ENCODE peak calls at places on chromosomes 11 and 22, in four cellular contexts. E is occipital lobe, O is HFFc6, Y is bronchial epithelial cell. X is an unnamed sample.

GRCh38 chr11:18958221-18958910 is 19.2 kb upstream of the MRGPRX1 start:
- DNase-seq in E (no peak), O (no peak), Y (peak; percentile 25), X (no peak)

GRCh38 chr11:7020183-7020917 is at the start of the genes NLRP14 and ZNF214:
- DNase-seq in E (peak; percentile 85), O (peak; percentile 85), Y (peak; percentile 78), X (peak; percentile 98)

GRCh38 chr22:45268167-45268957 is 16.4 kb upstream of the UPK3A start:
- DNase-seq in E (no peak), O (no peak), Y (no peak), X (peak; percentile 75)

GRCh38 chr11:129842138-129842537 is 26.5 kb downstream of the TMEM45B start:
- DNase-seq in E (no peak), O (no peak), Y (no peak), X (no peak)

GRCh38 chr11:13010737-13011342 is 1.7 kb downstream of the RASSF10 start:
- DNase-seq in E (no peak), O (no peak), Y (peak; percentile 15), X (peak; percentile 83)

GRCh38 chr11:132941024-132941646 is 591.2 kb downstream of the OPCML start:
- DNase-seq in E (no peak), O (peak; percentile 33), Y (peak; percentile 8), X (peak; percentile 65)

GRCh38 chr11:11618973-11619435 is 2.8 kb downstream of the GALNT18 start:
- DNase-seq in E (no peak), O (no peak), Y (no peak), X (peak; percentile 60)

GRCh38 chr11:93939084-93939780 is 81.9 kb upstream of the HEPHL1 start:
- DNase-seq in E (no peak), O (peak; percentile 81), Y (peak; percentile 98), X (no peak)

GRCh38 chr11:47408598-47409439 is 429 bp downstream of the SLC39A13 start:
- DNase-seq in E (no peak), O (peak; percentile 86), Y (peak; percentile 76), X (peak; percentile 54)

GRCh38 chr11:19994712-19995111 is 165.6 kb downstream of the DBX1 start:
- DNase-seq in E (no peak), O (no peak), Y (no peak), X (peak; percentile 61)

GRCh38 chr22:26601726-26602125 is 11.8 kb upstream of the TPST2 start:
- DNase-seq in E (no peak), O (no peak), Y (no peak), X (no peak)

GRCh38 chr22:39135092-39135896 is 17.2 kb downstream of the CBX7 start:
- DNase-seq in E (no peak), O (peak; percentile 28), Y (no peak), X (peak; percentile 59)

GRCh38 chr11:99015634-99016454 is 4.9 kb upstream of the CNTN5 start:
- DNase-seq in E (no peak), O (peak; percentile 25), Y (peak; percentile 55), X (peak; percentile 78)

GRCh38 chr11:105612766-105613165 is 2.9 kb downstream of the GRIA4 start:
- DNase-seq in E (no peak), O (no peak), Y (no peak), X (no peak)

GRCh38 chr11:105022998-105023397 is at the start of gene CASP5:
- DNase-seq in E (no peak), O (no peak), Y (no peak), X (peak; percentile 5)

GRCh38 chr22:22094514-22094913 is 111.9 kb upstream of the TOP3B start:
- DNase-seq in E (no peak), O (no peak), Y (no peak), X (no peak)